ENCODE peak calls at places on chromosomes 4 and X, in four cellular contexts. V is GM12878, S is HCT116, F is activated T-cell treated with anti-CD3 and anti-CD28 coated beads for 1 hour. I is an unnamed sample.
A peak's percentile ranks its signal among the peaks of the same experiment; 100 is the strongest.

GRCh38 chr4:15913631-15913970 is 24.9 kb downstream of the FGFBP1 start:
- DNase-seq in V (no peak), S (peak; percentile 49), F (no peak), I (no peak)

GRCh38 chr4:163631288-163631687 is 136.8 kb downstream of the TMA16 start:
- DNase-seq in V (no peak), S (no peak), F (no peak), I (no peak)

GRCh38 chrX:49754238-49754857 is 58.6 kb upstream of the PAGE1 start:
- DNase-seq in V (no peak), S (peak; percentile 10), F (peak; percentile 12), I (peak; percentile 50)

GRCh38 chr4:164753873-164754488 is at the start of gene SMIM31:
- DNase-seq in V (no peak), S (no peak), F (no peak), I (no peak)

GRCh38 chrX:33252306-33252825 is 41.0 kb upstream of the DMD start:
- DNase-seq in V (no peak), S (no peak), F (no peak), I (no peak)

GRCh38 chr4:139083533-139084424 is 68.2 kb downstream of the NOCT start:
- DNase-seq in V (peak; percentile 62), S (peak; percentile 86), F (peak; percentile 65), I (peak; percentile 84)

GRCh38 chr4:2651546-2651945 is 104.6 kb downstream of the TNIP2 start:
- DNase-seq in V (no peak), S (no peak), F (no peak), I (no peak)

GRCh38 chrX:102697506-102697905 is 14.7 kb upstream of the GPRASP2 start:
- DNase-seq in V (no peak), S (no peak), F (no peak), I (no peak)